ENCODE peak calls at places on chromosomes 12 and 14, in nine cellular contexts. One of them, this sample, is unnamed.
A peak's percentile ranks its signal among the peaks of the same experiment; 100 is the strongest.

GRCh38 chr14:61573748-61574513 is 121.4 kb upstream of the HIF1A start:
- DNase-seq in fibroblast of pulmonary artery: peak; percentile 72
- DNase-seq in gastrocnemius medialis: no peak
- DNase-seq in heart right ventricle: no peak
- DNase-seq in HFF-Myc: no peak
- DNase-seq in fibroblast of mammary gland: peak; percentile 73
- DNase-seq in GM23338: no peak
- DNase-seq in astrocyte of the spinal cord: peak; percentile 57
- DNase-seq in mesothelial cell of epicardium: no peak
- DNase-seq in this sample: no peak

GRCh38 chr12:80807640-80808288 is 91.1 kb downstream of the MYF5 start:
- DNase-seq in GM23338: no peak
- DNase-seq in astrocyte of the spinal cord: no peak
- DNase-seq in gastrocnemius medialis: no peak
- DNase-seq in fibroblast of mammary gland: peak; percentile 15
- DNase-seq in HFF-Myc: no peak
- DNase-seq in fibroblast of pulmonary artery: no peak
- DNase-seq in mesothelial cell of epicardium: no peak
- DNase-seq in heart right ventricle: no peak
- DNase-seq in this sample: no peak

GRCh38 chr12:124537525-124538193 is 29.8 kb downstream of the NCOR2 start:
- DNase-seq in mesothelial cell of epicardium: no peak
- DNase-seq in fibroblast of pulmonary artery: no peak
- DNase-seq in astrocyte of the spinal cord: no peak
- DNase-seq in HFF-Myc: no peak
- DNase-seq in GM23338: no peak
- DNase-seq in heart right ventricle: peak; percentile 65
- DNase-seq in fibroblast of mammary gland: no peak
- DNase-seq in gastrocnemius medialis: no peak
- DNase-seq in this sample: no peak

GRCh38 chr12:3597526-3598210 is 106.7 kb downstream of the PRMT8 start:
- DNase-seq in heart right ventricle: no peak
- DNase-seq in mesothelial cell of epicardium: no peak
- DNase-seq in astrocyte of the spinal cord: no peak
- DNase-seq in fibroblast of pulmonary artery: no peak
- DNase-seq in GM23338: no peak
- DNase-seq in fibroblast of mammary gland: no peak
- DNase-seq in HFF-Myc: no peak
- DNase-seq in gastrocnemius medialis: no peak
- DNase-seq in this sample: no peak

GRCh38 chr12:19959353-19959752 is 409.0 kb upstream of the PDE3A start:
- DNase-seq in heart right ventricle: no peak
- DNase-seq in fibroblast of pulmonary artery: peak; percentile 51
- DNase-seq in GM23338: no peak
- DNase-seq in astrocyte of the spinal cord: no peak
- DNase-seq in HFF-Myc: no peak
- DNase-seq in mesothelial cell of epicardium: no peak
- DNase-seq in gastrocnemius medialis: no peak
- DNase-seq in fibroblast of mammary gland: peak; percentile 40
- DNase-seq in this sample: no peak

GRCh38 chr14:49962616-49963015 is 69.7 kb downstream of the ARF6 start:
- DNase-seq in GM23338: no peak
- DNase-seq in gastrocnemius medialis: no peak
- DNase-seq in HFF-Myc: no peak
- DNase-seq in heart right ventricle: no peak
- DNase-seq in mesothelial cell of epicardium: no peak
- DNase-seq in fibroblast of mammary gland: peak; percentile 25
- DNase-seq in astrocyte of the spinal cord: no peak
- DNase-seq in fibroblast of pulmonary artery: no peak
- DNase-seq in this sample: no peak

GRCh38 chr14:104223810-104224515 is 85.6 kb downstream of the KIF26A start:
- DNase-seq in fibroblast of pulmonary artery: no peak
- DNase-seq in fibroblast of mammary gland: no peak
- DNase-seq in HFF-Myc: no peak
- DNase-seq in GM23338: no peak
- DNase-seq in heart right ventricle: no peak
- DNase-seq in mesothelial cell of epicardium: no peak
- DNase-seq in gastrocnemius medialis: no peak
- DNase-seq in astrocyte of the spinal cord: no peak
- DNase-seq in this sample: no peak

GRCh38 chr12:124764870-124765570 is 98.6 kb downstream of the SCARB1 start:
- DNase-seq in gastrocnemius medialis: peak; percentile 79
- DNase-seq in GM23338: no peak
- DNase-seq in fibroblast of pulmonary artery: peak; percentile 96
- DNase-seq in mesothelial cell of epicardium: no peak
- DNase-seq in astrocyte of the spinal cord: peak; percentile 91
- DNase-seq in fibroblast of mammary gland: peak; percentile 99
- DNase-seq in HFF-Myc: peak; percentile 52
- DNase-seq in heart right ventricle: no peak
- DNase-seq in this sample: peak; percentile 97

GRCh38 chr12:49549735-49550710 is 11.2 kb downstream of the KCNH3 start:
- DNase-seq in fibroblast of mammary gland: no peak
- DNase-seq in GM23338: no peak
- DNase-seq in astrocyte of the spinal cord: no peak
- DNase-seq in HFF-Myc: no peak
- DNase-seq in mesothelial cell of epicardium: no peak
- DNase-seq in gastrocnemius medialis: no peak
- DNase-seq in fibroblast of pulmonary artery: no peak
- DNase-seq in heart right ventricle: no peak
- DNase-seq in this sample: no peak

GRCh38 chr12:49548481-49548821 is 9.6 kb downstream of the KCNH3 start:
- DNase-seq in fibroblast of mammary gland: no peak
- DNase-seq in gastrocnemius medialis: no peak
- DNase-seq in mesothelial cell of epicardium: no peak
- DNase-seq in astrocyte of the spinal cord: no peak
- DNase-seq in HFF-Myc: no peak
- DNase-seq in GM23338: no peak
- DNase-seq in heart right ventricle: no peak
- DNase-seq in fibroblast of pulmonary artery: no peak
- DNase-seq in this sample: no peak

GRCh38 chr12:49550853-49551252 is 12.0 kb downstream of the KCNH3 start:
- DNase-seq in heart right ventricle: no peak
- DNase-seq in gastrocnemius medialis: no peak
- DNase-seq in mesothelial cell of epicardium: no peak
- DNase-seq in fibroblast of pulmonary artery: no peak
- DNase-seq in astrocyte of the spinal cord: no peak
- DNase-seq in GM23338: no peak
- DNase-seq in HFF-Myc: no peak
- DNase-seq in fibroblast of mammary gland: no peak
- DNase-seq in this sample: no peak

GRCh38 chr12:49547090-49547690 is 8.4 kb downstream of the KCNH3 start:
- DNase-seq in GM23338: no peak
- DNase-seq in astrocyte of the spinal cord: no peak
- DNase-seq in gastrocnemius medialis: no peak
- DNase-seq in fibroblast of mammary gland: no peak
- DNase-seq in HFF-Myc: no peak
- DNase-seq in mesothelial cell of epicardium: no peak
- DNase-seq in fibroblast of pulmonary artery: no peak
- DNase-seq in heart right ventricle: no peak
- DNase-seq in this sample: no peak

DNA sequence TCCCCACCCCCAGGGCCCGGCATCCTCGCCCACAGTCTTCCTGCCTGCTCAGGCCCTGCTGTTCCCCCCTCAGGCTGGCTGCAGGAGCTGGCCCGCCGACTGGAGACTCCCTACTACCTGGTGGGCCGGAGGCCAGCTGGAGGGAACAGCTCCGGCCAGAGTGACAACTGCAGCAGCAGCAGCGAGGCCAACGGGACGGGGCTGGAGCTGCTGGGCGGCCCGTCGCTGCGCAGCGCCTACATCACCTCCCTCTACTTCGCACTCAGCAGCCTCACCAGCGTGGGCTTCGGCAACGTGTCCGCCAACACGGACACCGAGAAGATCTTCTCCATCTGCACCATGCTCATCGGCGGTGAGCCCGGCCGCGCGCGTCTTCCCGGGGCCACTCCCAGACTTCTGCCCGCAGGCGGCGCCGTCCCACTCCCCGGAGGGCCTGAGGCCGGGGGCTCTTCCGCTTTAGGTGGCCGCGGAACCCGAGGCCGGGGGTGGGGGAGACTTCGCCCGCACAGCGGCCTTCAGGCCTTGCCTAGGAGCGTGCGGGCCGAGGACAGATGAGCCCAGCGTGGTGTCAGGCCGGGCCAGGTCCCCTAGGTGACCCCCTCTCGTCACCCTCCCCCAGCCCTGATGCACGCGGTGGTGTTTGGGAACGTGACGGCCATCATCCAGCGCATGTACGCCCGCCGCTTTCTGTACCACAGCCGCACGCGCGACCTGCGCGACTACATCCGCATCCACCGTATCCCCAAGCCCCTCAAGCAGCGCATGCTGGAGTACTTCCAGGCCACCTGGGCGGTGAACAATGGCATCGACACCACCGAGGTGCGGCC is 10.2 kb downstream of the KCNH3 start:
- DNase-seq in GM23338: peak; percentile 73
- DNase-seq in fibroblast of pulmonary artery: no peak
- DNase-seq in fibroblast of mammary gland: no peak
- DNase-seq in heart right ventricle: peak; percentile 54
- DNase-seq in mesothelial cell of epicardium: no peak
- DNase-seq in HFF-Myc: no peak
- DNase-seq in gastrocnemius medialis: no peak
- DNase-seq in astrocyte of the spinal cord: no peak
- DNase-seq in this sample: no peak
- TF ChIP-seq CTCF in GM23338: peak; percentile 52
- TF ChIP-seq CTCF in fibroblast of pulmonary artery: peak; percentile 26
- TF ChIP-seq CTCF in fibroblast of mammary gland: peak; percentile 14
- TF ChIP-seq CTCF in heart right ventricle: no peak
- TF ChIP-seq CTCF in mesothelial cell of epicardium: no peak
- TF ChIP-seq CTCF in HFF-Myc: peak; percentile 42
- TF ChIP-seq CTCF in gastrocnemius medialis: peak; percentile 46
- TF ChIP-seq CTCF in astrocyte of the spinal cord: peak; percentile 54
- TF ChIP-seq CTCF in this sample: peak; percentile 46

GRCh38 chr14:23352506-23353432 is at the start of gene SLC22A17:
- DNase-seq in mesothelial cell of epicardium: peak; percentile 68
- DNase-seq in heart right ventricle: peak; percentile 74
- DNase-seq in fibroblast of pulmonary artery: peak; percentile 87
- DNase-seq in astrocyte of the spinal cord: peak; percentile 90
- DNase-seq in GM23338: peak; percentile 96
- DNase-seq in gastrocnemius medialis: no peak
- DNase-seq in HFF-Myc: no peak
- DNase-seq in fibroblast of mammary gland: peak; percentile 85
- DNase-seq in this sample: peak; percentile 33
- TF ChIP-seq CTCF in mesothelial cell of epicardium: no peak
- TF ChIP-seq CTCF in heart right ventricle: no peak
- TF ChIP-seq CTCF in fibroblast of pulmonary artery: peak; percentile 11
- TF ChIP-seq CTCF in astrocyte of the spinal cord: peak; percentile 7
- TF ChIP-seq CTCF in GM23338: no peak
- TF ChIP-seq CTCF in gastrocnemius medialis: no peak
- TF ChIP-seq CTCF in HFF-Myc: no peak
- TF ChIP-seq CTCF in fibroblast of mammary gland: peak; percentile 20
- TF ChIP-seq CTCF in this sample: peak; percentile 33

DNA sequence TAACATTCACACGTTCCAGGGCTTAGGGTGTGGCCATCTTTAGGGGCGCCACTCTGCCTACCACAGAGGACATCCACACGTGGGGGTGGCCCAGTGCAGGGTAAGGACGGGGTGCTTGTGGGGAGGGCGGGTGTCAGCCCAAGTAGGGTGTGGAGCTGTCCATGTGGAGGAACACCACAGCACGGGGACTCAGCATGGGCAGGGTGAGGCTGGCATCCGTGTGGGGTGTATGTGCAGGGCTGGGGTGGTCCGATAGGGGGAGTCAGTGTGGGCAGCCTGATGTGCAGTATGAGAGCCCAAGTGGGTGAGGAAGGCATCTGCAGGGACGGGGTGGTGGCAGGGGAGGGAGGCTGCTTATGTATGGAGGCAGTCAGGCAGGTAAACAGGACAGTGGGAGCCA is 17.7 kb downstream of the PSMC1 start:
- DNase-seq in gastrocnemius medialis: no peak
- DNase-seq in mesothelial cell of epicardium: no peak
- DNase-seq in astrocyte of the spinal cord: no peak
- DNase-seq in HFF-Myc: no peak
- DNase-seq in GM23338: no peak
- DNase-seq in fibroblast of pulmonary artery: no peak
- DNase-seq in heart right ventricle: no peak
- DNase-seq in fibroblast of mammary gland: no peak
- DNase-seq in this sample: no peak
- TF ChIP-seq CTCF in gastrocnemius medialis: no peak
- TF ChIP-seq CTCF in mesothelial cell of epicardium: no peak
- TF ChIP-seq CTCF in astrocyte of the spinal cord: peak; percentile 16
- TF ChIP-seq CTCF in HFF-Myc: no peak
- TF ChIP-seq CTCF in GM23338: peak; percentile 52
- TF ChIP-seq CTCF in fibroblast of pulmonary artery: no peak
- TF ChIP-seq CTCF in heart right ventricle: no peak
- TF ChIP-seq CTCF in fibroblast of mammary gland: peak; percentile 10
- TF ChIP-seq CTCF in this sample: no peak

GRCh38 chr12:96400631-96401060 is 407 bp upstream of the CDK17 start:
- DNase-seq in fibroblast of mammary gland: peak; percentile 44
- DNase-seq in HFF-Myc: no peak
- DNase-seq in gastrocnemius medialis: no peak
- DNase-seq in fibroblast of pulmonary artery: peak; percentile 61
- DNase-seq in GM23338: no peak
- DNase-seq in heart right ventricle: no peak
- DNase-seq in mesothelial cell of epicardium: no peak
- DNase-seq in astrocyte of the spinal cord: peak; percentile 71
- DNase-seq in this sample: no peak

GRCh38 chr12:96398422-96399080 is 1.7 kb downstream of the CDK17 start:
- DNase-seq in mesothelial cell of epicardium: no peak
- DNase-seq in astrocyte of the spinal cord: peak; percentile 51
- DNase-seq in fibroblast of mammary gland: peak; percentile 49
- DNase-seq in fibroblast of pulmonary artery: peak; percentile 47
- DNase-seq in gastrocnemius medialis: no peak
- DNase-seq in heart right ventricle: no peak
- DNase-seq in GM23338: no peak
- DNase-seq in HFF-Myc: no peak
- DNase-seq in this sample: no peak

GRCh38 chr12:96397756-96398421 is 2.4 kb downstream of the CDK17 start:
- DNase-seq in astrocyte of the spinal cord: peak; percentile 43
- DNase-seq in fibroblast of mammary gland: no peak
- DNase-seq in gastrocnemius medialis: no peak
- DNase-seq in GM23338: no peak
- DNase-seq in fibroblast of pulmonary artery: peak; percentile 46
- DNase-seq in heart right ventricle: no peak
- DNase-seq in mesothelial cell of epicardium: no peak
- DNase-seq in HFF-Myc: no peak
- DNase-seq in this sample: no peak

GRCh38 chr12:96399919-96400630 is at the start of gene CDK17:
- DNase-seq in gastrocnemius medialis: peak; percentile 82
- DNase-seq in fibroblast of pulmonary artery: peak; percentile 91
- DNase-seq in GM23338: peak; percentile 75
- DNase-seq in mesothelial cell of epicardium: peak; percentile 71
- DNase-seq in astrocyte of the spinal cord: peak; percentile 90
- DNase-seq in HFF-Myc: no peak
- DNase-seq in heart right ventricle: peak; percentile 85
- DNase-seq in fibroblast of mammary gland: peak; percentile 80
- DNase-seq in this sample: no peak

DNA sequence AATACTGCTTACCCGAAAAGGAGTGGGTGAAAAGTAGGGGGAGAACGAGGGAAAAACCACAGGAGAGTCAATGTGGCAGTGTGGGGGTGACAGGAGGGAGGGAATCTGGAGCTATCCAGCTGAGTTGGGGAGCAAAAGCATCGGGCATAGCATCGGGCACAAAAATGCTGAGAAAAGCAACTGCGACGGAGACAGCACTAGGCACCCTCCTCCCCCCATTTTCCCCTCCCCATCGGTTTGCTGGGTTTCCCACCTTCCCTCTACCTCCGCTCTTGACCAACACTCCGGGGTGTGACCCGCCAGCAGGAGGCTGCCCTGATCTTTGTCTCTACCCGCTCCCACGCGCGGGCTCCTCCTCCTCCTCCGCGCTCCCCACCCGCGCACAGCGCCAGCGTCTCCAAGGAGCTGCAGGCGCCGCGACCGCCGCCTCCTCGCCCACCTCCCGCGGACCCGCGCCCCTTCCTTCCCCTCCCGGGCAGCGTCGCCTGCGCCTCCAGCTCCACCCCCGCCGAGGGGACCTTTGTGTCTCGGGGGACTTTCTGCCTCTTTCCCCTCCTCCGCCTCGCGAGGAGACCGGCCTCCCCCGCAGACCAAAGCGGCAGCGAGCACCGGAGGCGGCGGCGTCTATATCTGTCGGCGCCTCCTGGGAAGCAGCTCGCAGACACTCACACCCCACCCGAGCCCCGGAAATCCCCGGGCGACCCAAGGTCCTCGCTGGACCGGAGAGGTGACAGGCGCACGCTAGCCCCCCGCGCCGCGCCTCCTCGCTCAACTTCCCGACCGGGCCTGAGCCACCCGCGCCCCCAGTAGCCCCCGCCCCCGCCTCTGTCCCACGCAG is 939 bp downstream of the CDK17 start:
- DNase-seq in mesothelial cell of epicardium: peak; percentile 50
- DNase-seq in heart right ventricle: peak; percentile 82
- DNase-seq in astrocyte of the spinal cord: peak; percentile 75
- DNase-seq in fibroblast of mammary gland: peak; percentile 75
- DNase-seq in fibroblast of pulmonary artery: peak; percentile 85
- DNase-seq in gastrocnemius medialis: peak; percentile 65
- DNase-seq in HFF-Myc: no peak
- DNase-seq in GM23338: peak; percentile 55
- DNase-seq in this sample: no peak
- TF ChIP-seq CTCF in mesothelial cell of epicardium: no peak
- TF ChIP-seq CTCF in heart right ventricle: no peak
- TF ChIP-seq CTCF in astrocyte of the spinal cord: peak; percentile 15
- TF ChIP-seq CTCF in fibroblast of mammary gland: peak; percentile 15
- TF ChIP-seq CTCF in fibroblast of pulmonary artery: peak; percentile 15
- TF ChIP-seq CTCF in gastrocnemius medialis: peak; percentile 23
- TF ChIP-seq CTCF in HFF-Myc: peak; percentile 15
- TF ChIP-seq CTCF in GM23338: no peak
- TF ChIP-seq CTCF in this sample: peak; percentile 44

This sample was measured in BJ.